ENCODE peak calls at places on chromosomes 11 and 22, in eight cellular contexts. E is upper lobe of right lung, T is Caco-2, W is Panc1, Y is aorta, N is body of pancreas, L is heart left ventricle, O is mammary epithelial cell. A is an unnamed sample.

GRCh38 chr11:131504199-131504949 is 134.0 kb downstream of the NTM start:
- DNase-seq in E (no peak), T (no peak), W (no peak), Y (no peak), N (peak; percentile 9), L (no peak), O (no peak), A (no peak)

GRCh38 chr22:34324763-34325162 is 404.5 kb upstream of the LARGE1 start:
- DNase-seq in E (no peak), T (no peak), W (no peak), Y (no peak), N (no peak), L (peak; percentile 66), O (no peak), A (no peak)

GRCh38 chr22:50530280-50530856 is 556 bp upstream of the TYMP start:
- DNase-seq in E (peak; percentile 96), T (peak; percentile 69), W (no peak), Y (peak; percentile 95), N (peak; percentile 78), L (peak; percentile 94), O (no peak), A (no peak)

GRCh38 chr11:10289765-10290420 is 4.1 kb downstream of the SBF2 start:
- DNase-seq in E (no peak), T (no peak), W (no peak), Y (no peak), N (no peak), L (no peak), O (no peak), A (no peak)

GRCh38 chr22:19962909-19963806 is 21.5 kb upstream of the TXNRD2 start:
- DNase-seq in E (peak; percentile 94), T (peak; percentile 96), W (no peak), Y (peak; percentile 78), N (peak; percentile 95), L (peak; percentile 40), O (peak; percentile 96), A (peak; percentile 94)

GRCh38 chr11:69699213-69699612 is 4.6 kb downstream of the FGF19 start:
- DNase-seq in E (peak; percentile 32), T (no peak), W (no peak), Y (peak; percentile 71), N (no peak), L (no peak), O (no peak), A (no peak)

GRCh38 chr22:30279389-30279788 is 9.9 kb downstream of the CASTOR1 start:
- DNase-seq in E (peak; percentile 93), T (no peak), W (no peak), Y (no peak), N (peak; percentile 72), L (peak; percentile 84), O (peak; percentile 34), A (no peak)

GRCh38 chr11:17915500-17916143 is 97.2 kb downstream of the SERGEF start:
- DNase-seq in E (no peak), T (no peak), W (no peak), Y (no peak), N (no peak), L (no peak), O (no peak), A (no peak)

GRCh38 chr11:21567628-21568290 is 625.1 kb upstream of the ANO5 start:
- DNase-seq in E (no peak), T (no peak), W (no peak), Y (no peak), N (no peak), L (no peak), O (peak; percentile 33), A (no peak)

GRCh38 chr22:47918936-47919505 is 1156.6 kb downstream of the TBC1D22A start:
- DNase-seq in E (no peak), T (no peak), W (no peak), Y (no peak), N (no peak), L (no peak), O (no peak), A (no peak)

GRCh38 chr22:47919893-47920292 is 1157.4 kb downstream of the TBC1D22A start:
- DNase-seq in E (no peak), T (no peak), W (no peak), Y (no peak), N (no peak), L (no peak), O (no peak), A (no peak)

GRCh38 chr22:47918276-47918928 is 1156.0 kb downstream of the TBC1D22A start:
- DNase-seq in E (no peak), T (no peak), W (no peak), Y (no peak), N (no peak), L (no peak), O (no peak), A (no peak)

GRCh38 chr22:47921906-47922305 is 1159.5 kb downstream of the TBC1D22A start:
- DNase-seq in E (no peak), T (no peak), W (no peak), Y (no peak), N (no peak), L (no peak), O (no peak), A (no peak)

DNA sequence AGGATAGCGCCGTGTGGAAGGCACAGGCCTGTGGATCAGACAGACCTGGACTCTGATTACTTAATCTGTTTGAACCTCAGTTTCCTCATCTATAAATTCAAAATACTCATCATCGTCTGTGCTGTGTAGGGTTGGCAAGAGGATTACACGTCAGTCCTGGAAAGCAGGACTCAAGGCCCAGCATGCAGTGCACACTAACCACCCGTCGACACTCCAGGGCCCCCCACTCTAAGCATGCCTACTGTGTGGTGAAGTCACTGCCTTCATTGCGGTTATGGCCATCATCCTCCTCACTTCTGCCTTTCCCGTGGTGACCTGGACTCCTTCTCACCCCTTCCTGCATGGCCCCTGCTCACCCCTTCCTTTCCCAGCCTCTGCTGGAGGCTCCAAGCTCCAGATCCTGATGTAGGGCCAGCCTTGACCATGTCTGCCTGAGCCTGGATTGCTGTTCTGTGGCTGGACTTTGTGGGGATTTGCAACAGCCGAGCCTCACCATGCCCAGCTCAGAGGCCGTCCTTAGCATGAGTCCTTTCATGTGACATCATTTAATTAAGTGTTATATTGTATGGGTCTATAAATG is 1158.0 kb downstream of the TBC1D22A start:
- DNase-seq in E (no peak), T (no peak), W (no peak), Y (no peak), N (no peak), L (no peak), O (no peak), A (no peak)
- H3K9me3 ChIP-seq in E (no peaks in the 10 kb centered on the region), T (no peaks in the 10 kb centered on the region), W (no peaks in the 10 kb centered on the region), Y (peaks cover 6% of the 10 kb centered on the region), N (no peaks in the 10 kb centered on the region), L (no peaks in the 10 kb centered on the region), O (peaks cover 29% of the 10 kb centered on the region), A (peaks cover 3% of the 10 kb centered on the region)

DNA sequence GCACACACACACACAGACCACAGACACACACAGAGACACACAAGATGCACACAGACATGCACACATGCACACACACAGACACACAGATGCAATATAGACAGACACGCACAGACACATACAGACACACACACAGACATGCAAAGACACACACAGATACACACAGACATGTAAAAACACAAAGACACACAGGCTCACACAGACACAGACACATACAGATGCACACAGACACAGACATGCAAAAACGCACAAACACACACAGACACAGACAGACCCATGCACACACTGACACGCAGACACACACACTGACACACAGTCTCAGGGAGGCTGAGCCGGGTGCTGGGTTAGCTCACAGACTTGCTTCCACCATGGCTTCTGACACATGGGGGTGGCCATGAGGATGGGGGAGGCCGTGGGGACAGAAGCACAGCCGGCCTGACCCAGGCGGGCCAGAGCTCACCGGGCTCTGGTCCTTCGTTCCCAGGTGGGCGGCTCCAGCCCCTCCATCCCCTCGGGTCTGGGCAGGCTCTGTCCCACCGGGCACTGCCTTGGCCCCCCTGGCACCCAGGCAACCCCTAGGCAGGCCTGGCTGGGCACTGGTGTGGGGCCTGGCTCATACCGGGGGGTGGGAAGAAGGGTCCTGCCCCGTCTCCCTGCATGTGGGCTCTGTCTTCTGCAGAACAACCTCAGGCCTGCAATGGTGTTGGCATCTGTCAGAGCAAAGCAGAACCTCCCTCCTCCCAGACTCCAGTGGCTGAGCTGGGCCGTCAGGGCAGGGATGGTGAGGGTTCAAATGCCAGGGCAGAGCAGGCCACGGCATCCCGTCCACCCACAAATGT is 1489.5 kb downstream of the BRD1 start:
- DNase-seq in E (peak; percentile 59), T (no peak), W (no peak), Y (peak; percentile 54), N (no peak), L (no peak), O (no peak), A (peak; percentile 43)
- H3K9me3 ChIP-seq in E (no peaks in the 10 kb centered on the region), T (no peaks in the 10 kb centered on the region), W (no peaks in the 10 kb centered on the region), Y (no peaks in the 10 kb centered on the region), N (no peaks in the 10 kb centered on the region), L (no peaks in the 10 kb centered on the region), O (peaks cover 45% of the 10 kb centered on the region), A (no peaks in the 10 kb centered on the region)

GRCh38 chr11:66438009-66438503 is 592 bp downstream of the MRPL11 start:
- DNase-seq in E (no peak), T (peak; percentile 52), W (no peak), Y (no peak), N (no peak), L (no peak), O (no peak), A (no peak)
- H3K9me3 ChIP-seq in E (no peaks in the 10 kb centered on the region), T (peaks cover 3% of the 10 kb centered on the region), W (no peaks in the 10 kb centered on the region), Y (no peaks in the 10 kb centered on the region), N (no peaks in the 10 kb centered on the region), L (no peaks in the 10 kb centered on the region), O (no peaks in the 10 kb centered on the region), A (no peaks in the 10 kb centered on the region)

GRCh38 chr22:49205401-49205800 is 622.3 kb downstream of the BRD1 start:
- DNase-seq in E (no peak), T (no peak), W (no peak), Y (peak; percentile 51), N (no peak), L (peak; percentile 35), O (no peak), A (peak; percentile 60)

GRCh38 chr22:49204599-49205214 is 623.0 kb downstream of the BRD1 start:
- DNase-seq in E (peak; percentile 36), T (no peak), W (no peak), Y (peak; percentile 51), N (no peak), L (no peak), O (no peak), A (peak; percentile 37)

GRCh38 chr22:49202226-49202625 is 625.4 kb downstream of the BRD1 start:
- DNase-seq in E (peak; percentile 44), T (no peak), W (no peak), Y (peak; percentile 64), N (no peak), L (no peak), O (no peak), A (peak; percentile 22)

GRCh38 chr22:49203091-49203862 is 624.4 kb downstream of the BRD1 start:
- DNase-seq in E (peak; percentile 53), T (no peak), W (no peak), Y (peak; percentile 55), N (no peak), L (peak; percentile 57), O (no peak), A (peak; percentile 45)

DNA sequence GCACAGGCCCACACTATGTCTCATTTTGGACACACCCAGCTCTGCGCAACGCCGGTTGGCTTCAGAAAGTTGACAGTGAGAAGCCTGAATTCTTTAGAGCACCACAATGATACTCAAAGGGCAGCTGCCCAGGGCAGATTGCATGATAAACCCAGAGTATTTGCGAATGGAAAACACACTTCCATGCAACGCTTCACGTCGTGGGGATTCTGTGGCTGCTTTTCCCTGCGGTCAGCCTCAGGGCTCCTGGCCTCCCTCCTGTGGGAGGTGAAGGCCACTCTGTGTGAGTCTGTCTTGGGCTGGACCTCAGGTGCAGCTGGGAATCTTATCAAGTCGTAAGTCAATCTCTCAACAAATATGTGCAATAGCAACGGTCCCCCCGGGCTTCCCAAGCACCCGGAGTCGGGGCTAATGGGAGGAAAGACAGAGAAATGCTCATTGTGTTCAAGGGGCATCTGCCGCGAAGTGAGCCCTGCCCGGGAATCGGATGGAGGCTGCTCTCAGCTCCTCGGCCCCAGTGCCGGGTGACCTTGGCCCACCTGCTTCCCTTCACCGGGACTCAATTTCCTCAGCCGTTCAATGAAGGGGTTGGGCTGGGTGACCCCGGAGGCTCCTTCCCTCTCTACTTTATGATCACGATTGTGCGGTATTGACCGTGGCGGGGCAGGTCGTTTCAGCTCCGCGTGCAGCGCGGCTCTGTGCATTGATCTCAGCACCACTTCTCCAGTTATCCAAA is 623.6 kb downstream of the BRD1 start:
- DNase-seq in E (peak; percentile 43), T (no peak), W (no peak), Y (peak; percentile 59), N (no peak), L (peak; percentile 13), O (no peak), A (peak; percentile 32)
- H3K9me3 ChIP-seq in E (no peaks in the 10 kb centered on the region), T (no peaks in the 10 kb centered on the region), W (no peaks in the 10 kb centered on the region), Y (no peaks in the 10 kb centered on the region), N (no peaks in the 10 kb centered on the region), L (no peaks in the 10 kb centered on the region), O (peaks cover 48% of the 10 kb centered on the region), A (no peaks in the 10 kb centered on the region)

A was measured in kidney.